ENCODE peak calls at places on chromosome 7, in ten cellular contexts. T is SK-N-SH, J is A549, W is HepG2, N is WTC11, Y is GM12878, M is HCT116, P is endothelial cell of umbilical vein, D is H1, A is K562. L is an unnamed sample.

GRCh38 chr7:99579281-99579955 is 18.6 kb upstream of the TMEM225B start:
- DNase-seq in Y (no peak), A (no peak), J (no peak), T (no peak), W (no peak), N (no peak), P (no peak), M (no peak), D (no peak), L (no peak)

GRCh38 chr7:107560898-107561516 is 2.7 kb downstream of the COG5 start:
- DNase-seq in T (no peak), M (no peak), W (no peak), Y (no peak), J (no peak), P (no peak), N (no peak), A (no peak), D (no peak), L (peak)

GRCh38 chr7:107208563-107208962 is 39.8 kb downstream of the HBP1 start:
- DNase-seq in J (no peak), D (no peak), T (no peak), M (no peak), N (no peak), Y (no peak), A (peak), P (no peak), W (no peak), L (no peak)

GRCh38 chr7:108017776-108018151 is 14.8 kb upstream of the LAMB1 start:
- DNase-seq in Y (no peak), A (no peak), J (no peak), N (no peak), D (no peak), P (no peak), M (no peak), T (no peak), W (no peak), L (no peak)

GRCh38 chr7:139574618-139575337 is 51.3 kb downstream of the CLEC2L start:
- DNase-seq in N (no peak), M (no peak), T (no peak), Y (no peak), W (no peak), P (no peak), A (no peak), J (no peak), D (no peak), L (no peak)

GRCh38 chr7:51013218-51013786 is 230.6 kb upstream of the GRB10 start:
- DNase-seq in W (no peak), J (no peak), M (no peak), P (no peak), Y (no peak), T (no peak), N (no peak), A (no peak), D (no peak), L (no peak)

GRCh38 chr7:36091571-36092176 is 61.4 kb upstream of the EEPD1 start:
- DNase-seq in M (no peak), J (no peak), W (peak), Y (no peak), N (no peak), D (no peak), T (no peak), A (no peak), P (no peak), L (no peak)

GRCh38 chr7:70093496-70093895 is 495.2 kb downstream of the AUTS2 start:
- DNase-seq in W (no peak), M (no peak), J (peak), Y (no peak), A (no peak), D (no peak), N (no peak), T (no peak), P (no peak), L (no peak)

GRCh38 chr7:107228291-107228690 is 59.5 kb downstream of the HBP1 start:
- DNase-seq in M (no peak), W (no peak), T (no peak), J (no peak), A (no peak), N (no peak), P (no peak), D (no peak), Y (no peak), L (no peak)

GRCh38 chr7:69564454-69565417 is 33.5 kb upstream of the AUTS2 start:
- DNase-seq in M (no peak), W (peak), N (no peak), J (no peak), T (peak), A (peak), P (peak), D (no peak), Y (peak), L (peak)

GRCh38 chr7:157309990-157310668 is 26.7 kb upstream of the DNAJB6 start:
- DNase-seq in P (peak), T (peak), A (no peak), W (peak), M (peak), N (peak), Y (no peak), J (peak), D (peak), L (no peak)

GRCh38 chr7:157507987-157508386 is 171.2 kb downstream of the DNAJB6 start:
- DNase-seq in D (no peak), Y (no peak), A (no peak), T (no peak), M (no peak), W (no peak), J (no peak), P (no peak), N (no peak), L (peak)

GRCh38 chr7:665251-665650 is 61.2 kb upstream of the DNAAF5 start:
- DNase-seq in W (peak), N (peak), P (no peak), J (no peak), A (no peak), D (no peak), Y (no peak), M (no peak), T (peak), L (no peak)

GRCh38 chr7:29866490-29866930 is 60.2 kb downstream of the WIPF3 start:
- DNase-seq in M (no peak), P (peak), J (no peak), T (no peak), W (no peak), A (no peak), D (no peak), Y (no peak), N (no peak), L (no peak)

GRCh38 chr7:17038783-17039170 is 157.0 kb upstream of the AGR3 start:
- DNase-seq in P (no peak), W (no peak), T (no peak), A (no peak), M (no peak), N (no peak), D (no peak), J (no peak), Y (no peak), L (no peak)

GRCh38 chr7:1854521-1855395 is 184.7 kb downstream of the ELFN1 start:
- DNase-seq in A (peak), T (no peak), M (no peak), J (no peak), P (no peak), D (no peak), W (no peak), Y (no peak), N (peak), L (peak)

GRCh38 chr7:107900496-107900895 is 9.5 kb downstream of the DLD start:
- DNase-seq in J (no peak), D (no peak), W (no peak), M (no peak), N (no peak), T (no peak), A (no peak), Y (no peak), P (no peak), L (no peak)

GRCh38 chr7:127726481-127726880 is 74.5 kb downstream of the SND1 start:
- DNase-seq in J (no peak), N (peak), P (no peak), T (no peak), A (no peak), D (no peak), M (no peak), Y (no peak), W (no peak), L (no peak)

GRCh38 chr7:106317971-106318370 is 33.2 kb upstream of the NAMPT start:
- DNase-seq in N (no peak), D (no peak), A (no peak), P (no peak), Y (no peak), T (no peak), J (no peak), W (no peak), M (no peak), L (no peak)

GRCh38 chr7:150408393-150409299 is 29.5 kb downstream of the ZNF775 start:
- DNase-seq in N (no peak), T (no peak), P (no peak), A (no peak), M (no peak), D (no peak), W (no peak), J (no peak), Y (no peak), L (no peak)
- TF ChIP-seq MAX in N (no peak), T (no peak), P (no peak), A (peak), M (no peak), D (no peak), W (no peak), J (no peak), Y (peak), L (no peak)

GRCh38 chr7:132138817-132139216 is 437.5 kb downstream of the PLXNA4 start:
- DNase-seq in P (peak), A (no peak), J (peak), D (no peak), M (no peak), Y (no peak), W (no peak), T (no peak), N (no peak), L (no peak)
- TF ChIP-seq MAX in P (no peak), A (no peak), J (peak), D (no peak), M (no peak), Y (no peak), W (no peak), T (no peak), N (no peak), L (no peak)

DNA sequence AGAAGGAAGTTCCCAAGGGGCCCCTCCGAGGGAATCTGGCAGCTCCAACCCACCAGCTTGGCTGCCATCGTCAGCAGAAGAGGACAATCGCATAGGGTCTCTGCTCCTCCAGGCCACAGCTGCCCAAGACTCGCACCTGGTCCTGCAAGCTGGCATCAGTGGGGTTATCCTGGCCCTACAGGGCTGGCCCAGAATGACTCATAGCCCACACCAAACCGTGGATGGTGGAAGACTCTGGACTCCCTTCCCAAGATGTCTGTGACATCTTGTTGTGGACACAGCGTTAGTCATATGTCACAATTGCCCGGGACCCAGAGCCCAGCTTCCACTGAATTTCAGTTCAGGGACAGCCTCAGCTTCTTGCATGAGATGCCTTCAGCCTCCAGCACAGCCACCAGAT is 91.5 kb upstream of the CUX1 start:
- DNase-seq in M (no peak), D (no peak), P (no peak), T (no peak), A (no peak), W (no peak), N (no peak), J (no peak), Y (no peak), L (no peak)
- TF ChIP-seq MAX in M (no peak), D (no peak), P (no peak), T (no peak), A (no peak), W (no peak), N (no peak), J (no peak), Y (no peak), L (no peak)

GRCh38 chr7:47597379-47597778 is 15.5 kb upstream of the TNS3 start:
- DNase-seq in M (no peak), W (no peak), P (no peak), T (no peak), Y (no peak), J (no peak), N (no peak), D (no peak), A (no peak), L (no peak)

GRCh38 chr7:47601119-47601880 is 19.4 kb upstream of the TNS3 start:
- DNase-seq in W (peak), D (no peak), Y (no peak), N (no peak), J (no peak), A (no peak), M (no peak), P (peak), T (no peak), L (peak)

GRCh38 chr7:47601881-47602249 is 20.0 kb upstream of the TNS3 start:
- DNase-seq in J (no peak), W (peak), P (no peak), A (no peak), Y (no peak), D (no peak), T (no peak), N (no peak), M (no peak), L (no peak)

GRCh38 chr7:47602272-47603004 is 20.5 kb upstream of the TNS3 start:
- DNase-seq in A (no peak), J (no peak), N (no peak), P (no peak), W (no peak), M (no peak), Y (no peak), D (no peak), T (no peak), L (no peak)

GRCh38 chr7:47600199-47601118 is 18.5 kb upstream of the TNS3 start:
- DNase-seq in T (no peak), J (no peak), W (no peak), D (no peak), Y (no peak), A (no peak), M (no peak), P (peak), N (no peak), L (no peak)
- TF ChIP-seq MAX in T (peak), J (peak), W (no peak), D (no peak), Y (no peak), A (no peak), M (no peak), P (no peak), N (no peak), L (no peak)

DNA sequence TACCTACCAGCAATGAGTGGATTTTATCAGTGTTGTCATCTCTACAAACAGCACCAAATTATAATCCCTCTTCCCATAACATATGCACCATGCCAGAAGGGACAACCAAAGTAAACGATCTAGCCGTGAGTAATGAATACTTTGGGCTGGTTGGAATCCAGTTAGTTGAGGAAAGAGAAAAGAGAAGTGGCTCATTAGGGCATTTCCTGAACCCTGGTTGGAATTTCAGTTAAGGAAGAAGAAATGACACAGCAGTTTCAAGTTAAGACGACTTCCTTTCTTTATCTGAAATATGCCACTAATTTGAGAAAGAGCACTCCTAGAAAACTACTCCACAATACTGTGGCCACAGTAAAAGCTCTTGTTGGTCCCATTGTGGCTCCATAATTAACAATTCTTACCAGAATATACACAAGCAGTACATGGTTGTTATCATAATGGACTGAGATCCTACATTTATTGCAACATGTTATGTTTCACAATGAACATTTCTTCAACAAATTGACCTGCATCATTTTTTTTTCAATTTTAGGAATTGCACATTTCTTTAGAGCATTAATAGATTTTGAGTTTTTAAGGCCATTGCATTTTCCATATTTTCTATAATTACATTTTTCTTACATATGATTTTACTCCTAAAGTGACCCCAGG is at the start of gene TFEC:
- DNase-seq in T (no peak), W (no peak), A (no peak), Y (no peak), M (no peak), J (no peak), N (no peak), D (no peak), P (peak), L (peak)
- TF ChIP-seq MAX in T (no peak), W (no peak), A (no peak), Y (no peak), M (no peak), J (no peak), N (no peak), D (no peak), P (no peak), L (no peak)

GRCh38 chr7:45578022-45578421 is 3.9 kb downstream of the ADCY1 start:
- DNase-seq in M (no peak), J (no peak), Y (no peak), P (no peak), T (no peak), W (no peak), A (no peak), D (no peak), N (no peak), L (no peak)
- TF ChIP-seq MAX in M (no peak), J (no peak), Y (no peak), P (no peak), T (no peak), W (no peak), A (no peak), D (no peak), N (no peak), L (no peak)

GRCh38 chr7:74581916-74582440 is 75.5 kb upstream of the GTF2I start:
- DNase-seq in P (no peak), Y (no peak), W (no peak), A (no peak), T (no peak), D (no peak), M (no peak), J (no peak), N (no peak), L (no peak)

GRCh38 chr7:74583630-74584029 is 73.9 kb upstream of the GTF2I start:
- DNase-seq in A (no peak), P (no peak), Y (no peak), T (peak), W (no peak), N (no peak), J (no peak), D (no peak), M (no peak), L (no peak)

GRCh38 chr7:74579800-74580685 is 77.5 kb upstream of the GTF2I start:
- DNase-seq in A (no peak), P (no peak), W (peak), J (peak), T (no peak), D (no peak), M (no peak), N (no peak), Y (no peak), L (no peak)

GRCh38 chr7:74584160-74584954 is 73.2 kb upstream of the GTF2I start:
- DNase-seq in N (no peak), T (peak), P (peak), D (no peak), W (peak), J (no peak), Y (no peak), A (peak), M (no peak), L (peak)

GRCh38 chr7:74582447-74583039 is 75.0 kb upstream of the GTF2I start:
- DNase-seq in N (no peak), W (no peak), D (no peak), J (no peak), T (no peak), Y (no peak), A (no peak), P (no peak), M (no peak), L (no peak)
- TF ChIP-seq MAX in N (no peak), W (no peak), D (no peak), J (no peak), T (no peak), Y (no peak), A (no peak), P (no peak), M (no peak), L (no peak)

DNA sequence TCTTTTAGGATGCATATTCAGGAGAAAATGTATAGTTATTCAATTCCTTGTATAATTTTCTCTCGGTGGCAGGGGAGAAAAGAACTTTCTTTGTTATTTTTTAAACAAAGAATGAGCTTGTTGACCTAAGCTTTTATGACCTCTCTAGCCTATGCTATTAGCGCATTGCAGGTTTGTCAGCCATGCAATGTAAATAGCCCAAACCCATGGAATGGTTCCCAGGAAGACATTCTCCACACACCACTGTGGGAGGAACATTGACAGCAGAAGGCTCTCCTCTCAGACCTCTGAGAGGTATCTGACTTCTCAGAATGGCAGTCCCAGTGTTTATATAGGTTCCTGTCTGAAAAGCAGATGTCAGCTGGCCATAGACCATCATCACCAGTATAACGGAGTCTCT is 19.6 kb upstream of the AGBL3 start:
- DNase-seq in W (no peak), P (no peak), D (no peak), T (no peak), N (no peak), J (no peak), M (no peak), A (no peak), Y (no peak), L (no peak)
- TF ChIP-seq MAX in W (no peak), P (no peak), D (no peak), T (no peak), N (no peak), J (no peak), M (no peak), A (no peak), Y (no peak), L (no peak)

DNA sequence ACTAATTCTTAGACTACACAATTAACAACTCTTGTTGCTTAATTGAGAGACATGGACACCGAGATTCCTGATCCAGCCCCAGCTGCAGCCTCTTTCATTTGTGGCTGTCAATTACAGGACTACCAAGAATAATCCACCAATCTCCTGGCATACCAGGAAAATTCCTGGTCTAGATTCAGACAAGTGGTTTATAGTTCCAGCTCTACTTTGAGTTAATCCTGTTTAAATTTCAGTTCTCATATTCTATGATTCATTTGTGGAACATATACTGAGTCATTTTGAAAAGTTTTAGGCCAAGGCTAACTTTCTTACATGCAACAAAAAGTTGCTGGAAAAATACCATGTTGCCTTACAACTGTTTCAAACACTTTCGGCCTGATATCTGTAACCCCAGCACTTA is 253.5 kb downstream of the MAGI2 start:
- DNase-seq in N (no peak), P (no peak), M (no peak), J (no peak), Y (no peak), T (no peak), A (no peak), D (no peak), W (no peak), L (no peak)
- TF ChIP-seq MAX in N (no peak), P (no peak), M (no peak), J (no peak), Y (no peak), T (no peak), A (no peak), D (no peak), W (no peak), L (no peak)

L was measured in NB4.